ENCODE peak calls at places on chromosomes 4 and X, in nine cellular contexts. J is IMR-90, U is colonic mucosa, S is right lobe of liver, B is kidney, G is pancreas, Z is HepG2, L is A549, P is right atrium auricular region. E is an unnamed sample. For H3K4me1, the result is how much of the 10 kb centered on the place peaks cover.

GRCh38 chrX:148265829-148266228 is 234.6 kb upstream of the AFF2 start:
- DNase-seq in U (no peak), L (no peak), P (no peak), S (no peak), G (no peak), Z (no peak), J (no peak), B (no peak), E (no peak)

GRCh38 chrX:37383313-37383712 is 34.1 kb downstream of the PRRG1 start:
- DNase-seq in U (no peak), B (no peak), G (no peak), P (no peak), L (no peak), J (peak), Z (no peak), S (no peak), E (no peak)

GRCh38 chr4:134490863-134491262 is 289.3 kb upstream of the PABPC4L start:
- DNase-seq in P (no peak), U (no peak), G (no peak), L (no peak), B (no peak), S (no peak), Z (no peak), J (no peak), E (no peak)

GRCh38 chrX:148573119-148573518 is 72.7 kb downstream of the AFF2 start:
- DNase-seq in P (no peak), G (no peak), S (no peak), B (no peak), U (no peak), J (no peak), Z (no peak), L (no peak), E (no peak)

GRCh38 chr4:15198070-15198727 is 195.9 kb downstream of the CPEB2 start:
- DNase-seq in L (no peak), J (peak), P (no peak), G (no peak), S (no peak), U (no peak), B (no peak), Z (no peak), E (no peak)

GRCh38 chrX:118973389-118974087 is 880 bp upstream of the LONRF3 start:
- DNase-seq in S (peak), Z (no peak), P (no peak), L (no peak), B (peak), U (peak), J (no peak), G (peak), E (no peak)

GRCh38 chr4:40918330-40918729 is 168.6 kb downstream of the NSUN7 start:
- DNase-seq in S (peak), P (peak), Z (no peak), L (no peak), B (no peak), U (peak), J (peak), G (no peak), E (no peak)

GRCh38 chr4:86963697-86964096 is 28.9 kb downstream of the AFF1 start:
- DNase-seq in J (peak), B (no peak), Z (no peak), S (no peak), G (no peak), P (no peak), L (no peak), U (no peak), E (no peak)

GRCh38 chrX:20007962-20008633 is 17.2 kb upstream of the BCLAF3 start:
- DNase-seq in J (no peak), S (no peak), G (no peak), P (no peak), Z (no peak), B (no peak), U (no peak), L (no peak), E (no peak)

GRCh38 chr4:1720163-1720983 is 750 bp downstream of the TMEM129 start:
- DNase-seq in J (peak), U (peak), P (no peak), B (peak), S (peak), Z (no peak), G (peak), L (no peak), E (no peak)

GRCh38 chr4:100738388-100739165 is 220.8 kb upstream of the EMCN start:
- DNase-seq in P (peak), U (peak), B (no peak), J (peak), Z (no peak), G (no peak), S (no peak), L (peak), E (no peak)

GRCh38 chrX:56812515-56813105 is 83.6 kb downstream of the NBDY start:
- DNase-seq in L (no peak), J (no peak), S (no peak), Z (no peak), G (no peak), B (no peak), P (no peak), U (no peak), E (no peak)

GRCh38 chr4:1462768-1463075 is 56.5 kb upstream of the NKX1-1 start:
- DNase-seq in Z (no peak), U (no peak), J (no peak), G (no peak), P (no peak), B (no peak), S (no peak), L (no peak), E (no peak)

GRCh38 chr4:122661176-122661575 is 40.3 kb upstream of the IL21 start:
- DNase-seq in P (no peak), B (no peak), S (no peak), J (peak), G (no peak), L (no peak), Z (no peak), U (no peak), E (no peak)

GRCh38 chr4:77820836-77821561 is 1.8 kb upstream of the CNOT6L start:
- DNase-seq in Z (no peak), B (no peak), P (no peak), L (no peak), G (no peak), U (peak), S (no peak), J (no peak), E (no peak)

GRCh38 chr4:47551682-47552081 is 66.6 kb downstream of the ATP10D start:
- DNase-seq in Z (no peak), U (no peak), S (no peak), L (no peak), J (peak), P (no peak), G (no peak), B (no peak), E (no peak)

GRCh38 chrX:64204252-64204651 is 1.3 kb downstream of the AMER1 start:
- DNase-seq in B (peak), U (peak), J (peak), S (peak), Z (peak), P (no peak), G (peak), L (no peak), E (no peak)

GRCh38 chr4:99201687-99202086 is 17.4 kb downstream of the ADH6 start:
- DNase-seq in J (peak), L (no peak), S (no peak), Z (no peak), B (no peak), P (no peak), U (no peak), G (no peak), E (no peak)

GRCh38 chr4:153465583-153465921 is 608 bp upstream of the TMEM131L start:
- DNase-seq in G (peak), J (peak), S (peak), U (peak), B (peak), P (peak), L (peak), Z (peak), E (peak)

GRCh38 chr4:8920969-8921368 is 49.3 kb upstream of the HMX1 start:
- DNase-seq in P (peak), J (no peak), U (peak), B (peak), G (peak), S (no peak), Z (no peak), L (no peak), E (no peak)

GRCh38 chr4:67151376-67152343 is 393.6 kb downstream of the CENPC start:
- DNase-seq in S (peak), B (peak), J (no peak), U (no peak), G (no peak), P (no peak), L (no peak), Z (no peak), E (no peak)

GRCh38 chr4:100510551-100510950 is 7.3 kb downstream of the EMCN start:
- DNase-seq in J (no peak), S (no peak), U (no peak), G (no peak), P (no peak), L (no peak), Z (no peak), B (no peak), E (no peak)

GRCh38 chrX:46959985-46960700 is 47.9 kb downstream of the JADE3 start:
- DNase-seq in P (no peak), S (no peak), Z (no peak), U (no peak), J (no peak), L (no peak), G (no peak), B (no peak), E (no peak)

GRCh38 chr4:80362578-80363181 is 27.1 kb downstream of the CFAP299 start:
- DNase-seq in G (no peak), B (no peak), L (no peak), S (no peak), Z (peak), J (peak), U (peak), P (no peak), E (no peak)

GRCh38 chr4:169201144-169202124 is 69.3 kb downstream of the SH3RF1 start:
- DNase-seq in B (no peak), G (no peak), L (no peak), Z (no peak), J (no peak), P (no peak), U (no peak), S (no peak), E (no peak)

GRCh38 chr4:151540728-151541437 is 131.9 kb downstream of the FHIP1A start:
- DNase-seq in L (peak), U (peak), P (no peak), G (peak), J (peak), B (no peak), S (no peak), Z (no peak), E (no peak)

GRCh38 chrX:97367149-97367548 is 483.4 kb downstream of the RPA4 start:
- DNase-seq in J (peak), Z (no peak), G (no peak), P (no peak), S (no peak), L (no peak), B (no peak), U (no peak), E (no peak)

DNA sequence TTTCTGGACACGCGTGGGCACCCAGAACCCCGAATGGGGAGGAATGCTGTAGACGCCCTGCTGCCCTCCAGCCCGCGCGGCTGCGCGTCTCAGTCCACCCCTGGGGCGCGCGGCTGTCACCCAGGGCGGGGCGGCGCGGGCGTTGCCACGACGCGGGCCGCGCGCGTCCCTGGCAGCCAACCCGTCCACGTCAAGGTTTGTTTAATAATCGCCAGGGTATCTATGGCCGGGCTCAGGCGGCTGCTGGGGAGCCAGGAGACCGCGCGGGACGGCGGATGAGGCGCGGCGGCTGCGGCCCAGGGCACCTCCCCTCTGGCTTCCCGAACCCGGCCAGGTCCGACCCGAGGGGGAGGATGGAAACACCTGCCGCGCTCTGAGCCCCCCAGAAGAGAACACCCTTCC is at the start of gene SPATA18:
- DNase-seq in J (no peak), L (peak), U (peak), G (peak), B (peak), P (no peak), Z (no peak), S (peak), E (no peak)
- H3K4me3 ChIP-seq in J (peak), L (peak), U (peak), G (peak), B (peak), P (peak), Z (peak), S (peak), E (peak)

GRCh38 chr4:120395746-120396145 is 329.1 kb upstream of the MAD2L1 start:
- DNase-seq in P (no peak), U (no peak), G (no peak), B (no peak), S (no peak), L (no peak), Z (no peak), J (no peak), E (no peak)

GRCh38 chr4:120400441-120400840 is 333.8 kb upstream of the MAD2L1 start:
- DNase-seq in S (no peak), Z (no peak), J (no peak), G (no peak), P (no peak), U (no peak), B (no peak), L (no peak), E (no peak)

DNA sequence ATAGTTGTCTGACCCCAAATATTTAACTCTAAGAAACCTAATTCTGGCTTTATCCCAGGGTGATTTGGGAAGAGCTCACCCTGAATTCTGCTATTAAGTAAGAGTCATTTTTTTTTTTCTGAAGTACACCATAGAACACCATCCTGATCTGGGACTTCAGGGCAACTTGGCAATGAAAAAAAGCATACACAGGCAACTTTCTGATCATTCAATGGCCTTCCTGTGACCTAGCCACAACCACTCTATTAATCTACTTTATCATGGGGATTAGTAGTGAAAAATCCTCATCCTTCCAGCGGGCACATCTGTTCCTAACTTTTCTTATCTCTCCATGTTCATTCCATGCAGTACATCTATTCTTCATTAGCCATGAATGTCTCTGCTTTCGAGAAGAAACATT is 333.2 kb upstream of the MAD2L1 start:
- DNase-seq in U (no peak), B (no peak), G (no peak), J (no peak), L (no peak), Z (no peak), S (no peak), P (no peak), E (no peak)
- H3K4me1 ChIP-seq in U (under half), B (under half), G (under half), J (under half), L (under half), Z (under half), S (under half), P (under half), E (under half)

GRCh38 chr4:71571346-71571745 is 212.5 kb downstream of the GC start:
- DNase-seq in L (no peak), G (no peak), Z (no peak), B (no peak), U (no peak), S (no peak), P (no peak), J (no peak), E (no peak)
- TF ChIP-seq CTCF in L (no peak), G (no peak), Z (no peak), B (no peak), U (no peak), S (no peak), P (no peak), J (no peak), E (no peak)

DNA sequence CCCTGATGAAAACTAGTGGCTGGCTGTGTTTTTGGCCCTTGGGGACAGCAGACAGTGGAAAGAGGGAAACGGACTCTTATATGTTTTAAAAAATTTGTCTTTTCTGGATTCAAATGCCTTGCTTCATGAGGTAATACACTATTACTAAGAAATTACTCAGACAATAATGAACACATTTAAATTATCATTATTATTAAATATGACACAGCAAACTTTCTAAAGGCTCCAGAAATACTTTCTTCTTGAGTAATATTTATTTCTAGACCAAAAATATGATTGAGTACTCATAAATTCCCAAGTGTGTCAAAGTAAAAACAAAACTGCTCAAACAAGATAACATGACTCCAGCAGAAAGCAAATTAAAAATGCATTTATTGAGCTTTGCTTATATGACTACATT is 520.7 kb upstream of the AADAT start:
- DNase-seq in L (no peak), G (no peak), J (no peak), B (no peak), P (no peak), S (no peak), U (no peak), Z (no peak), E (no peak)
- H3K4me3 ChIP-seq in L (no peak), G (no peak), J (no peak), B (no peak), P (no peak), S (no peak), U (no peak), Z (no peak), E (no peak)

DNA sequence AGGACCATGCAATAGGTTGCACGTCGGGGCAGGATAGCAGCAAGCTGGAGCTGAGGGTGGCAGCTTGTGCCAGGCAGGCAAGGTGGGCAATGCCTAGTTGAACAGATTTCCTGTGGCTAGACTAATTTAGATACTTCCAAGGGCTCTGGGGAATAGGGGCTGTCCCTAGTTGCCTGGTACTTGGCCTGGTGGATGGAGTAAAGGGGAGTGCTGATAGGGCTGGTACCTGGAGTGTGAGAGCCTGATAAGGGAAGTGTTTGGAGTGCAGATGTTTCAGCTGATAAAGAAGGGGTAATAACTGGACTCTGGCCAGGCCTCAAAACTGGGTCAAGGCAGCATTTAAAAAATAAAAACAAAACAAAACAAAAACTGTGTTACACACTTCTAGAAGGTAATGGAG is 665.5 kb downstream of the CCSER1 start:
- DNase-seq in Z (no peak), U (no peak), B (no peak), L (no peak), P (no peak), G (no peak), S (no peak), J (no peak), E (no peak)
- H3K4me1 ChIP-seq in Z (under half), U (under half), B (under half), L (under half), P (under half), G (under half), S (under half), J (under half), E (under half)

E was measured in esophagus squamous epithelium.